ENCODE peak calls at places on chromosomes 6 and 20, in five cellular contexts. F is SK-N-SH, A is GM12878, M is K562, R is HepG2. T is an unnamed sample.

GRCh38 chr6:108119212-108120141 is 44.9 kb upstream of the OSTM1 start:
- DNase-seq in R (no peak), F (peak; percentile 64), A (no peak), M (no peak), T (no peak)

GRCh38 chr6:1609662-1610496 is at the start of gene FOXC1:
- DNase-seq in R (peak; percentile 71), M (no peak), A (no peak), F (peak; percentile 97), T (peak; percentile 77)

GRCh38 chr6:127980996-127981395 is 80.1 kb upstream of the THEMIS start:
- DNase-seq in F (no peak), A (no peak), R (no peak), M (no peak), T (no peak)

GRCh38 chr6:101762851-101763250 is 369.3 kb downstream of the GRIK2 start:
- DNase-seq in M (no peak), F (no peak), R (no peak), A (no peak), T (no peak)

GRCh38 chr20:43751167-43752050 is 24.6 kb upstream of the GTSF1L start:
- DNase-seq in M (no peak), F (no peak), R (no peak), A (peak; percentile 99), T (no peak)

GRCh38 chr6:156511051-156511450 is 266.1 kb upstream of the ARID1B start:
- DNase-seq in F (no peak), R (no peak), M (no peak), A (no peak), T (no peak)

GRCh38 chr20:25310921-25311728 is 63.2 kb downstream of the PYGB start:
- DNase-seq in F (no peak), R (peak; percentile 55), A (no peak), M (no peak), T (no peak)

GRCh38 chr6:89242574-89243330 is 25.6 kb upstream of the GABRR1 start:
- DNase-seq in R (peak; percentile 44), F (peak; percentile 61), A (no peak), M (no peak), T (peak; percentile 57)

GRCh38 chr6:94049001-94049400 is 629.6 kb upstream of the EPHA7 start:
- DNase-seq in R (no peak), A (no peak), F (no peak), M (no peak), T (no peak)

GRCh38 chr20:36145877-36146707 is 8.4 kb upstream of the EPB41L1 start:
- DNase-seq in F (no peak), R (no peak), A (no peak), M (no peak), T (no peak)

GRCh38 chr6:135230702-135231468 is 49.8 kb downstream of the MYB start:
- DNase-seq in A (no peak), M (peak; percentile 31), F (no peak), R (no peak), T (no peak)

GRCh38 chr20:14775778-14776177 is 438.4 kb upstream of the FLRT3 start:
- DNase-seq in M (no peak), R (peak; percentile 64), A (no peak), F (no peak), T (no peak)

GRCh38 chr6:33716890-33717632 is 5.6 kb upstream of the UQCC2 start:
- DNase-seq in M (no peak), F (no peak), R (peak; percentile 58), A (no peak), T (no peak)

GRCh38 chr6:33344771-33345697 is 27.5 kb upstream of the ZBTB22 start:
- DNase-seq in R (peak; percentile 69), F (peak; percentile 68), M (peak; percentile 84), A (peak; percentile 58), T (peak; percentile 63)

GRCh38 chr20:53194891-53195290 is 222.7 kb downstream of the TSHZ2 start:
- DNase-seq in R (no peak), F (no peak), M (no peak), A (no peak), T (no peak)
- TF ChIP-seq FOXM1 in R (no peak), F (no peak), M (no peak), A (no peak), T (no peak)

GRCh38 chr6:141726158-141726557 is 406.6 kb upstream of the GJE1 start:
- DNase-seq in A (no peak), R (no peak), M (no peak), F (no peak), T (no peak)
- TF ChIP-seq FOXM1 in A (no peak), R (no peak), M (no peak), F (no peak), T (no peak)

DNA sequence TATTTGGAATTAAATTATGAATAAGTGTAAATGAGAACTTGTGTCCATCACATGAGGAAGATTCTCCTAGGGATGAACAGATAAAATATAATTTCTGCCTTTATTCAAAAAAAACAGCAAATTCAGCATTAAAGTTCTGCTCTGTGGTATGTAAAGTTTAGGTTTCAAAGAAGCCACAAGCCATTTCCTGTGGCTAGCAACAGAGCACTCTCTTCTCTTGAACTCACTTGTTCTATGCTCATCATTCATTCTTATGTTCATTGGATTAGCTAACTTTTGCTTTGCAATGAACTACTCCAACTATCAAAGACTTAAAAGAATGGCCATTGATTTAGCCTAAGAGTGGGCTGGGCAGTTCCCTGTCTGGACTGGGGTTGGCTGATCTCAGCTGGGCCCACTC is 20.8 kb upstream of the SNRPB2 start:
- DNase-seq in R (no peak), M (no peak), A (no peak), F (no peak), T (no peak)
- TF ChIP-seq FOXM1 in R (no peak), M (no peak), A (no peak), F (no peak), T (no peak)

GRCh38 chr6:159203304-159204005 is 34.3 kb downstream of the FNDC1 start:
- DNase-seq in A (no peak), F (no peak), R (no peak), M (no peak), T (no peak)
- TF ChIP-seq FOXM1 in A (no peak), F (no peak), R (no peak), M (no peak), T (no peak)

GRCh38 chr6:167696261-167696660 is 130.4 kb upstream of the AFDN start:
- DNase-seq in R (no peak), M (no peak), A (no peak), F (no peak), T (no peak)

GRCh38 chr6:167699141-167700036 is 127.3 kb upstream of the AFDN start:
- DNase-seq in M (no peak), A (peak; percentile 27), R (no peak), F (no peak), T (no peak)

GRCh38 chr6:167695831-167696230 is 130.9 kb upstream of the AFDN start:
- DNase-seq in M (no peak), R (no peak), A (no peak), F (no peak), T (no peak)

GRCh38 chr6:167698540-167698939 is 128.2 kb upstream of the AFDN start:
- DNase-seq in F (no peak), R (no peak), A (no peak), M (no peak), T (no peak)

GRCh38 chr6:167697316-167697715 is 129.4 kb upstream of the AFDN start:
- DNase-seq in A (no peak), R (no peak), M (no peak), F (peak; percentile 88), T (no peak)
- TF ChIP-seq FOXM1 in A (no peak), R (no peak), M (no peak), F (no peak), T (no peak)

T was measured in HEK293T.